ENCODE peak calls at places on chromosomes 12 and 14, in eight cellular contexts. Y, U, N, G, F, E, W and A are unnamed samples.

GRCh38 chr12:32089156-32089950 is 17.3 kb upstream of the BICD1 start:
- DNase-seq in N (no peak), Y (peak; percentile 21), U (no peak), E (no peak), W (no peak), G (no peak), F (no peak), A (no peak)

GRCh38 chr12:87801860-87802720 is 227.1 kb downstream of the C12orf50 start:
- DNase-seq in N (no peak), U (peak; percentile 59), W (no peak), E (no peak), F (no peak), Y (no peak), G (peak; percentile 20), A (peak; percentile 51)

GRCh38 chr12:6703631-6704030 is 3.0 kb upstream of the PIANP start:
- DNase-seq in Y (no peak), E (peak; percentile 37), G (peak; percentile 23), F (no peak), U (no peak), W (no peak), N (no peak), A (no peak)

GRCh38 chr14:76781648-76782051 is 20.4 kb downstream of the VASH1 start:
- DNase-seq in F (no peak), U (no peak), Y (peak; percentile 16), G (no peak), E (no peak), W (no peak), N (no peak), A (no peak)

GRCh38 chr14:44960146-44960545 is 1.6 kb downstream of the KLHL28 start:
- DNase-seq in E (no peak), G (no peak), N (no peak), Y (no peak), W (no peak), F (no peak), U (peak; percentile 22), A (no peak)

GRCh38 chr14:26808407-26808806 is 210.6 kb upstream of the NOVA1 start:
- DNase-seq in G (no peak), E (no peak), U (peak; percentile 22), Y (peak; percentile 26), N (no peak), W (no peak), F (no peak), A (peak; percentile 12)

GRCh38 chr14:88146881-88147649 is 142.1 kb downstream of the GPR65 start:
- DNase-seq in W (no peak), Y (no peak), E (no peak), U (no peak), G (no peak), F (no peak), N (no peak), A (no peak)

GRCh38 chr14:104897286-104898194 is 27.1 kb upstream of the PLD4 start:
- DNase-seq in N (no peak), Y (no peak), F (no peak), U (no peak), E (no peak), W (no peak), G (no peak), A (no peak)

GRCh38 chr12:13342971-13343370 is 146.4 kb downstream of the EMP1 start:
- DNase-seq in W (no peak), U (peak; percentile 46), G (no peak), E (no peak), Y (peak; percentile 7), N (no peak), F (peak; percentile 46), A (peak; percentile 59)

GRCh38 chr12:99707883-99708282 is 60.3 kb downstream of the GARIN6 start:
- DNase-seq in F (no peak), G (no peak), Y (no peak), U (no peak), N (no peak), E (no peak), W (no peak), A (no peak)

GRCh38 chr12:108594-108993 is 42.0 kb downstream of the IQSEC3 start:
- DNase-seq in N (no peak), F (no peak), Y (peak; percentile 4), U (no peak), W (no peak), G (peak; percentile 37), E (no peak), A (no peak)

GRCh38 chr12:645563-646071 is 17.6 kb downstream of the NINJ2 start:
- DNase-seq in W (no peak), Y (no peak), G (peak; percentile 35), E (no peak), F (peak; percentile 25), U (peak; percentile 73), N (no peak), A (peak; percentile 63)

GRCh38 chr12:40711121-40711520 is 18.9 kb downstream of the CNTN1 start:
- DNase-seq in U (no peak), N (no peak), G (no peak), F (no peak), Y (no peak), E (no peak), W (no peak), A (no peak)

GRCh38 chr12:118526255-118527095 is 150.1 kb downstream of the SUDS3 start:
- DNase-seq in W (no peak), F (no peak), E (no peak), G (no peak), Y (no peak), N (no peak), U (no peak), A (no peak)

GRCh38 chr14:100348253-100348729 is 25.2 kb downstream of the SLC25A47 start:
- DNase-seq in U (no peak), G (no peak), Y (no peak), F (no peak), E (no peak), W (no peak), N (no peak), A (no peak)

GRCh38 chr12:115322275-115322674 is 638.3 kb upstream of the TBX3 start:
- DNase-seq in G (no peak), Y (peak; percentile 91), N (no peak), F (no peak), W (no peak), E (no peak), U (peak; percentile 64), A (peak; percentile 22)

GRCh38 chr12:51397670-51398069 is 6.5 kb upstream of the GALNT6 start:
- DNase-seq in E (no peak), W (no peak), U (no peak), N (no peak), Y (no peak), G (no peak), F (no peak), A (no peak)

GRCh38 chr12:62372134-62372533 is 94.5 kb upstream of the MON2 start:
- DNase-seq in N (no peak), Y (no peak), G (no peak), E (no peak), U (no peak), F (no peak), W (no peak), A (no peak)

GRCh38 chr14:87934185-87934584 is 58.8 kb downstream of the GALC start:
- DNase-seq in Y (peak; percentile 9), G (no peak), W (no peak), N (no peak), U (no peak), E (no peak), F (no peak), A (peak; percentile 7)

GRCh38 chr12:2163172-2163927 is 110.6 kb downstream of the CACNA1C start:
- DNase-seq in F (peak; percentile 91), U (peak; percentile 100), G (peak; percentile 97), W (no peak), E (no peak), N (peak; percentile 91), Y (no peak), A (peak; percentile 98)

GRCh38 chr14:20587489-20588154 is at the start of gene RNASE11:
- DNase-seq in U (no peak), N (no peak), G (no peak), E (no peak), F (no peak), Y (no peak), W (no peak), A (no peak)

GRCh38 chr14:33809456-33809855 is 141.4 kb downstream of the EGLN3 start:
- DNase-seq in G (no peak), N (no peak), E (no peak), F (no peak), U (no peak), W (no peak), Y (no peak), A (no peak)

GRCh38 chr14:105526781-105527380 is 498 bp downstream of the TMEM121 start:
- DNase-seq in E (no peak), W (no peak), U (no peak), G (no peak), N (no peak), F (no peak), Y (no peak), A (no peak)

DNA sequence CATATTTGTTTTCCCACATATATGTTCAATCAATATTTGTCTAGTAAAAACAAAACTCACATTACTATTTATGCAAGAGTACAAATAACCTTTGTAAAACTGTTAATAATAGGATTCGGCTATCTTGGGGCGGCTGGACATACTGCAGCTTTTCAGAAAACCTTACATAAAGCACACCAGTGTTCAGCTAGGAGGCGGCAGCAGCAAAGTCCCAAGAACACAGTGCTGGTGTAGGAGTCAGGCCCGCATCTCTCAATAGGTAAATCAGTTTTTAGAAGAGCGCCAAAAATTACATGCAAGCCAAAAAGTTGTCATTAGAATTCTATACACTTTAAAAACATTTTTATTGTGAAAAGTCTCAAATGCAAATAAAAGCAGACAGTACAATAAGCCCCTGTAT is 37.5 kb downstream of the CCDC88C start:
- DNase-seq in U (no peak), E (no peak), F (no peak), G (no peak), N (no peak), W (no peak), Y (no peak), A (no peak)
- H3K4me3 ChIP-seq in U (no peak overlapping the region), E (no peak overlapping the region), F (no peak overlapping the region), G (no peak overlapping the region), N (no peak overlapping the region), W (no peak overlapping the region), Y (no peak overlapping the region), A (no peak overlapping the region)

GRCh38 chr14:50569714-50570274 is 9.8 kb downstream of the ATL1 start:
- DNase-seq in G (no peak), F (no peak), E (no peak), W (no peak), Y (no peak), N (no peak), U (no peak), A (no peak)
- H3K4me3 ChIP-seq in G (no peak overlapping the region), F (no peak overlapping the region), E (no peak overlapping the region), W (no peak overlapping the region), Y (no peak overlapping the region), N (no peak overlapping the region), U (no peak overlapping the region), A (no peak overlapping the region)

DNA sequence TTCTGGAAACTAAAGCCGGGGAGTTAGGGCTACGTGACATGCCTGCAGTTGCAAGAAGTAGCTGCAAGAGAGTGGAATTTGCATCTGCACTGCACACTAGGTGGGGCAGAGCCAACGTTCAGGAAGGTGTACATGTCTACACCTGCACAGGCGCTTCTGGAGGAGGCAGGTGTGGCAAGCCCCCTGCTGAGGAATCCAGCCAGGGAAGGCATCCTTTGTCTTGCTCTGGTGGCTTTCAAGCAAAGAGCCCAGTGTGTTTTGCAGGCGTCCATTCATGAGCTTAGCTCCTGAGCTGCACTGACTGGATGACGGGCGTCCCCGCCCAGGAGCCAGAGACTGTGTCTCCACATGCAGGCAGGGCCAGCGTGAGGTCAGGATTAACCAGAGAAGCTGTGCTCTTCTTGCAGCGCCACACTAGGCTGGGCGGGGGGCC is 116.3 kb downstream of the ZFP36L1 start:
- DNase-seq in U (no peak), F (no peak), E (no peak), G (no peak), W (no peak), N (no peak), Y (peak; percentile 99), A (no peak)
- H3K4me3 ChIP-seq in U (no peak overlapping the region), F (no peak overlapping the region), E (no peak overlapping the region), G (no peak overlapping the region), W (no peak overlapping the region), N (no peak overlapping the region), Y (no peak overlapping the region), A (no peak overlapping the region)

GRCh38 chr12:119665164-119665929 is 2.6 kb upstream of the PRKAB1 start:
- DNase-seq in Y (no peak), F (no peak), G (no peak), W (no peak), N (no peak), E (no peak), U (no peak), A (no peak)
- H3K4me3 ChIP-seq in Y (no peak overlapping the region), F (no peak overlapping the region), G (no peak overlapping the region), W (no peak overlapping the region), N (no peak overlapping the region), E (no peak overlapping the region), U (no peak overlapping the region), A (no peak overlapping the region)